ENCODE peak calls at places on chromosomes 7 and 10, in six cellular contexts. E is IMR-90, A is H1, Q is trophoblast cell, J is mesendoderm, L is mesenchymal stem cell. B is an unnamed sample.

GRCh38 chr7:35512716-35513115 is 182.2 kb downstream of the HERPUD2 start:
- DNase-seq in A (no peak), L (no peak), J (no peak), E (no peak), Q (no peak), B (no peak)

GRCh38 chr7:16652888-16653287 is 6.9 kb downstream of the BZW2 start:
- DNase-seq in J (no peak), Q (no peak), A (no peak), E (no peak), L (no peak), B (no peak)

GRCh38 chr7:5320802-5321396 is 38.2 kb downstream of the SLC29A4 start:
- DNase-seq in J (no peak), A (no peak), L (no peak), E (no peak), Q (no peak), B (no peak)

GRCh38 chr10:101525848-101526247 is 62.2 kb downstream of the POLL start:
- DNase-seq in A (no peak), J (no peak), L (no peak), E (no peak), Q (no peak), B (no peak)

GRCh38 chr7:149209518-149210269 is 14.3 kb downstream of the ZNF282 start:
- DNase-seq in L (peak), Q (peak), E (peak), A (peak), J (peak), B (peak)

GRCh38 chr7:102393467-102393866 is 2.7 kb upstream of the PRKRIP1 start:
- DNase-seq in L (no peak), Q (peak), A (no peak), E (no peak), J (peak), B (no peak)

GRCh38 chr10:121669010-121669366 is 70.7 kb upstream of the FGFR2 start:
- DNase-seq in L (no peak), E (no peak), J (no peak), Q (no peak), A (no peak), B (no peak)

GRCh38 chr10:14822879-14823755 is 14.7 kb downstream of the CDNF start:
- DNase-seq in E (peak), Q (peak), A (no peak), J (peak), L (peak), B (peak)

GRCh38 chr7:55120501-55121198 is 101.8 kb downstream of the EGFR start:
- DNase-seq in E (peak), Q (peak), L (peak), J (no peak), A (no peak), B (no peak)

GRCh38 chr7:108430664-108431063 is 25.6 kb downstream of the NRCAM start:
- DNase-seq in E (no peak), A (no peak), J (no peak), L (no peak), Q (no peak), B (no peak)

GRCh38 chr7:66921918-66922486 is 977 bp downstream of the TMEM248 start:
- DNase-seq in E (no peak), Q (peak), J (no peak), A (no peak), L (no peak), B (no peak)

GRCh38 chr7:27835408-27835807 is 95.4 kb downstream of the TAX1BP1 start:
- DNase-seq in A (no peak), Q (no peak), L (peak), J (no peak), E (peak), B (no peak)

GRCh38 chr10:3197354-3198003 is 24.9 kb upstream of the PITRM1 start:
- DNase-seq in J (peak), E (peak), Q (peak), L (peak), A (peak), B (peak)

GRCh38 chr7:87920578-87920977 is 13.5 kb upstream of the ADAM22 start:
- DNase-seq in J (peak), L (no peak), Q (no peak), A (no peak), E (no peak), B (no peak)

GRCh38 chr7:123112833-123113232 is 86.9 kb downstream of the SLC13A1 start:
- DNase-seq in L (no peak), E (no peak), J (no peak), A (no peak), Q (no peak), B (no peak)

GRCh38 chr7:2932761-2933251 is 88.7 kb upstream of the GNA12 start:
- DNase-seq in Q (no peak), L (no peak), J (no peak), A (no peak), E (no peak), B (no peak)

GRCh38 chr10:113765910-113766309 is 14.4 kb downstream of the PLEKHS1 start:
- DNase-seq in L (no peak), E (no peak), A (no peak), Q (no peak), J (no peak), B (no peak)
- H3K27ac ChIP-seq in L (no peak), E (no peak), A (no peak), Q (no peak), J (no peak), B (no peak)

DNA sequence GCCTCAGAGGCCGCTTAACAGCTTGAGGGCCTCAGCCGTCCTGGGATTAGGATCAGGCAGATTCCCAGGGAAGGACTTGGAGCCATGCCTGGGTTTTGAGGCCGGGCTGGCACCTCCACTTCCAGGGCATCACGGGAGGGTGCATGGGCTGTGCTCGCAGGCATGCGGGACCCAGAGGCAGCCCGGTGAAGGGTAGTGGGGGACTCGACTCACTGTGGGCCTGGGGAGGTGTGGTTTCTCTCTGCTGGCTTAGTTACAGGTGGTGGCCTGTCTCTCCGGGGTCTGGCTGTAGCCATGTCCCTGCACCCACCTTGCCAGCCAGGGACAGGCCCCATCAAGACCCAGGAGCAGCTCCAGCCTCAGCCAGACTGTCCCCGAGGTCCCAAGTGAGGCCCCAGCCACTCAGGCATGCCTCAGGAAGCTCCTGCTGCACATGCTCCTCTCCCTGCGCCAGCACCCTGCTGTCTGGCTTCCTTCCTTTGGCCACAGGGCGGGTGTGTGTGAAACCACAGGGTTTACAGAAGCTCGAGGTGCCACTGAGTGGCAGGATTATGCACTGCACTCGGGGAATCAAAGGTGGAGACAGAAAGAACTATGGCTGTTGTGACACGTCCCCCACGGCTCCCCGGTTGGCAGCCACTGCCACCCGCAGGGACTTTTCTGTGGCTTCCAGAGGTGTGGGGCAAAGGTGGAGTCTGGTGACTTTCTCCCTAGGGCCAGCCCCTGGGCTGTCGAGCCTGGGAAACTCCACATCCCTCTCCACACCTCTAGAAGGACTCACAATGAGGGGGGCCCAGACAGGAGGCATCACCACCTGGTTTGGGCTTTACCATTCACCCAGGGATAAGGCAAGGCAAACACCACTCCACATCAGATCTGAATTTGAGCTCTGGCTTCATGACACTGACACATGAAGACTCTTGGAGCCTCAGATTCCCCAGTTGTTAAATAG is 19.7 kb downstream of the GOLGA7B start:
- DNase-seq in L (peak), A (peak), E (peak), J (peak), Q (peak), B (peak)
- H3K18ac ChIP-seq in L (no peak), A (peak), E (no peak), J (no peak), Q (no peak), B (peak)

DNA sequence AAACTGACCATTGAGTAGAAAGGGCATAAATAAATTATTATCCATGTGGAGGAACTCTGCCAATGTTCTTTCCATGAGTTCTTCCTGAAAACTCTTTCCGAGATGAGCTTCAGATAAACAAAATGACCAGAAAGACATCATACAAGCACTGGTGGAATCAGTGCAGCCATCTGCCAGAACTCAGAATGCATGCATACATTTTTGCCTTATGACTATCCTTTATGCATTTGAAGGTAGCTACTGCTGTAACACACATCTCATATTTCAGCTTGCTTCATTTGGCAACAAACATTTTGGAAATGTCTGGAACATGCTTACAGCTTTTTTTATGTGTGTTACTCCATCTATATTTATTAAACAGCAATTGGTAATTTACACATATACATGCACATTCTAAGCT is 448.9 kb downstream of the PLXDC2 start:
- DNase-seq in J (no peak), A (no peak), E (peak), L (peak), Q (peak), B (no peak)
- H3K4me3 ChIP-seq in J (no peak), A (no peak), E (no peak), L (no peak), Q (no peak), B (no peak)

GRCh38 chr10:119669331-119669730 is 18.2 kb downstream of the BAG3 start:
- DNase-seq in A (no peak), E (no peak), L (no peak), J (no peak), Q (peak), B (no peak)
- H3K27ac ChIP-seq in A (no peak), E (no peak), L (no peak), J (no peak), Q (peak), B (no peak)

GRCh38 chr10:128540806-128541739 is 414.9 kb upstream of the MKI67 start:
- DNase-seq in E (no peak), J (peak), Q (peak), A (peak), L (peak), B (peak)
- H3K18ac ChIP-seq in E (no peak), J (peak), Q (peak), A (peak), L (no peak), B (peak)

B was measured in neuronal stem cell.